ENCODE peak calls at places on chromosome 21, in six cellular contexts. C, D, H, B, A and K are unnamed samples.

GRCh38 chr21:35525443-35525842 is 476.3 kb upstream of the RUNX1 start:
- DNase-seq in A (no peak), D (no peak), C (peak; percentile 54), B (no peak), H (no peak), K (no peak)

GRCh38 chr21:34640858-34641257 is 25.9 kb upstream of the RCAN1 start:
- DNase-seq in C (peak; percentile 85), H (peak; percentile 3), D (no peak), B (peak; percentile 83), A (peak; percentile 6), K (no peak)

GRCh38 chr21:23162213-23162946 is 2164.2 kb downstream of the NCAM2 start:
- DNase-seq in B (peak; percentile 0), A (no peak), C (no peak), H (no peak), D (no peak), K (no peak)

GRCh38 chr21:31798842-31799691 is 67.1 kb upstream of the SCAF4 start:
- DNase-seq in H (no peak), C (peak; percentile 22), D (no peak), A (peak; percentile 67), B (no peak), K (no peak)

GRCh38 chr21:45204395-45204794 is 83.3 kb downstream of the POFUT2 start:
- DNase-seq in D (no peak), H (no peak), B (no peak), C (no peak), A (no peak), K (no peak)

GRCh38 chr21:15009964-15010363 is 54.8 kb downstream of the NRIP1 start:
- DNase-seq in D (no peak), C (peak; percentile 91), H (no peak), B (no peak), A (no peak), K (no peak)

GRCh38 chr21:45269861-45270260 is 17.8 kb downstream of the POFUT2 start:
- DNase-seq in C (no peak), D (peak; percentile 7), B (no peak), H (no peak), A (no peak), K (no peak)

GRCh38 chr21:36059823-36060158 is 535 bp downstream of the SETD4 start:
- DNase-seq in B (no peak), C (no peak), H (peak; percentile 70), D (no peak), A (no peak), K (no peak)

GRCh38 chr21:39667353-39667891 is 54.7 kb downstream of the B3GALT5 start:
- DNase-seq in H (no peak), D (no peak), C (no peak), A (no peak), B (no peak), K (no peak)

GRCh38 chr21:35475006-35475405 is 425.9 kb upstream of the RUNX1 start:
- DNase-seq in B (peak; percentile 56), D (no peak), H (no peak), A (no peak), C (peak; percentile 51), K (no peak)

GRCh38 chr21:26739189-26739588 is 106.0 kb downstream of the ADAMTS1 start:
- DNase-seq in C (peak; percentile 31), H (no peak), B (peak; percentile 57), A (peak; percentile 38), D (no peak), K (no peak)

GRCh38 chr21:34949499-34949898 is 99.6 kb downstream of the RUNX1 start:
- DNase-seq in A (no peak), B (no peak), C (no peak), H (no peak), D (no peak), K (no peak)

GRCh38 chr21:32253215-32253641 is 25.6 kb downstream of the MIS18A start:
- DNase-seq in A (peak; percentile 48), H (no peak), D (no peak), B (peak; percentile 10), C (peak; percentile 65), K (no peak)

GRCh38 chr21:22421416-22422190 is 1423.4 kb downstream of the NCAM2 start:
- DNase-seq in C (no peak), D (no peak), H (no peak), A (no peak), B (no peak), K (no peak)

GRCh38 chr21:24456358-24456757 is 1150.9 kb downstream of the MRPL39 start:
- DNase-seq in H (no peak), D (no peak), A (no peak), C (no peak), B (no peak), K (no peak)

GRCh38 chr21:27555996-27556395 is 589.1 kb upstream of the ADAMTS5 start:
- DNase-seq in H (no peak), D (no peak), A (no peak), B (no peak), C (no peak), K (no peak)

GRCh38 chr21:35908311-35909078 is 151.8 kb downstream of the SETD4 start:
- DNase-seq in A (no peak), D (no peak), H (no peak), C (no peak), B (no peak), K (no peak)

GRCh38 chr21:17848228-17848627 is 29.1 kb upstream of the C21orf91 start:
- DNase-seq in H (no peak), B (peak; percentile 94), C (peak; percentile 97), D (no peak), A (no peak), K (no peak)

GRCh38 chr21:35048183-35048601 is 910 bp downstream of the RUNX1 start:
- DNase-seq in B (peak; percentile 81), H (no peak), D (no peak), C (no peak), A (peak; percentile 21), K (no peak)

GRCh38 chr21:27380303-27380702 is 413.4 kb upstream of the ADAMTS5 start:
- DNase-seq in D (no peak), A (no peak), C (no peak), H (no peak), B (no peak), K (no peak)

GRCh38 chr21:28229811-28230210 is 762.9 kb downstream of the LTN1 start:
- DNase-seq in D (no peak), B (peak; percentile 83), A (no peak), H (no peak), C (peak; percentile 93), K (no peak)

GRCh38 chr21:23475518-23476189 is 2131.6 kb downstream of the MRPL39 start:
- DNase-seq in B (no peak), A (peak; percentile 0), H (no peak), C (no peak), D (no peak), K (no peak)

GRCh38 chr21:39422468-39423241 is 22.9 kb downstream of the LCA5L start:
- DNase-seq in C (no peak), B (no peak), D (no peak), A (no peak), H (no peak), K (no peak)

GRCh38 chr21:28991861-28992525 is 684 bp downstream of the LTN1 start:
- DNase-seq in C (no peak), D (no peak), H (no peak), B (no peak), A (no peak), K (no peak)

GRCh38 chr21:37582613-37583012 is 216.0 kb downstream of the DYRK1A start:
- DNase-seq in H (no peak), C (peak; percentile 77), D (no peak), A (peak; percentile 16), B (peak; percentile 75), K (no peak)

GRCh38 chr21:27805696-27806095 is 838.8 kb upstream of the ADAMTS5 start:
- DNase-seq in C (no peak), D (no peak), B (no peak), A (no peak), H (no peak), K (no peak)

GRCh38 chr21:35071347-35071746 is 22.2 kb upstream of the RUNX1 start:
- DNase-seq in B (no peak), H (no peak), D (no peak), C (no peak), A (no peak), K (no peak)

GRCh38 chr21:17900990-17901385 is 81.8 kb upstream of the C21orf91 start:
- DNase-seq in H (no peak), C (no peak), D (no peak), A (no peak), B (no peak), K (no peak)

GRCh38 chr21:41045534-41046268 is 122.3 kb upstream of the BACE2 start:
- DNase-seq in D (peak; percentile 60), A (no peak), H (peak; percentile 84), C (no peak), B (no peak), K (peak; percentile 26)
- H4K91ac ChIP-seq in D (no peak overlapping the region), A (no peak overlapping the region), H (no peak overlapping the region), C (no peak overlapping the region), B (no peak overlapping the region), K (no peak overlapping the region)

GRCh38 chr21:30502041-30502440 is at the start of gene KRTAP19-5:
- DNase-seq in B (no peak), A (no peak), C (no peak), H (no peak), D (no peak), K (no peak)
- H3K9me3 ChIP-seq in B (peaks cover 2% of the 10 kb centered on the region), A (peaks cover 3% of the 10 kb centered on the region), C (peaks cover 3% of the 10 kb centered on the region), H (no peaks in the 10 kb centered on the region), D (no peaks in the 10 kb centered on the region), K (no peaks in the 10 kb centered on the region)

GRCh38 chr21:44010429-44010828 is 1.7 kb upstream of the TRAPPC10 start:
- DNase-seq in C (no peak), A (no peak), H (peak; percentile 62), D (peak; percentile 53), B (no peak), K (no peak)

GRCh38 chr21:44013380-44014088 is 1.4 kb downstream of the TRAPPC10 start:
- DNase-seq in D (no peak), C (peak; percentile 4), A (peak; percentile 74), B (peak; percentile 69), H (no peak), K (no peak)

GRCh38 chr21:44011774-44012473 is at the start of gene TRAPPC10:
- DNase-seq in A (peak; percentile 72), B (peak; percentile 88), H (peak; percentile 85), D (peak; percentile 79), C (peak; percentile 80), K (peak; percentile 84)

GRCh38 chr21:44012474-44013379 is 618 bp downstream of the TRAPPC10 start:
- DNase-seq in H (peak; percentile 96), D (peak; percentile 86), B (peak; percentile 37), A (peak; percentile 44), C (peak; percentile 13), K (peak; percentile 71)

GRCh38 chr21:44011123-44011773 is 861 bp upstream of the TRAPPC10 start:
- DNase-seq in C (no peak), A (no peak), H (no peak), B (no peak), D (peak; percentile 47), K (no peak)
- H3K4ac ChIP-seq in C (peak overlapping the region; percentile 67), A (peak overlapping the region; percentile 81), H (no peak overlapping the region), B (peak overlapping the region; percentile 83), D (no peak overlapping the region), K (no peak overlapping the region)

DNA sequence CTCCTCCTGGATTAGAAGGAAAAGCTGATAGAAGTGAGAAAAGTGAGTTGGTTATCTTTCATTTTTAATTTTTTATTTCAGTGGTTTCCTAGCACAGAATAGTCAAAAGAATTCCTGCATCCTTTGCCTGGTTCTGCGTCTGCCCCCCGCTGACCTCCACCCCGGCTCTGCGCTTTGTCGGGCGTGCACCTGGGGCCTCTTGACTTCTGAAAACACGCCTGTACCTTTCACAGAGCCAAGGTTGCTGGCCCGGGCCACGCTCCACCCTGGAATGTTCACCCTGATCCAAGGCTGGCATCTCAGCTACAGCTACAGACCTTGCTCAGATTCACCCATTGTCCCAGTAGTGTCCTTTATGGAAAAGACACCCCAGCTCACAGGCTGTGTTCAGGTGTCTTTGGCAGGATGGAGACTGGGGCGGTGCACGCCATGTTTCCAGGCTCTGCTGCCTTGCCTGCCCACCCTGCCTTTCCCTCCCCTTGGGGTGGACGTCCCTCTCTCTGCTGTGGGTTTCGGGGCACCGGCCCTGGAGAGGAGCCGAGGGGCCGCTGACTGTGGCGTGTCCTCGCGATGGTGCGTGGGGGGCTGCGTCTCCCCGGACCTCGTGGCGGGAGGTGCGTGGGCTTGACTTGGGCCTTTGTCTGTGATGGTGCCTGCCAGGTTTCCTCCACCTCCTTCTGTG is 40.3 kb upstream of the DIP2A start:
- DNase-seq in A (no peak), B (no peak), H (no peak), D (no peak), C (no peak), K (no peak)
- H4K91ac ChIP-seq in A (no peak overlapping the region), B (no peak overlapping the region), H (no peak overlapping the region), D (no peak overlapping the region), C (no peak overlapping the region), K (no peak overlapping the region)